ENCODE peak calls at places on chromosomes 4 and X, in six cellular contexts. R is OCI-LY7, T is lower leg skin, C is upper lobe of right lung, X is fibroblast of lung, A is CD14-positive monocyte. D is an unnamed sample.
A peak's percentile ranks its signal among the peaks of the same experiment; 100 is the strongest.

GRCh38 chr4:140861359-140862181 is 105.4 kb upstream of the TBC1D9 start:
- DNase-seq in C (no peak), T (no peak), X (peak; percentile 93), A (no peak), R (peak; percentile 83), D (no peak)

GRCh38 chr4:183326853-183327252 is 4.6 kb upstream of the CLDN24 start:
- DNase-seq in T (no peak), X (no peak), C (no peak), R (no peak), A (no peak), D (no peak)

GRCh38 chr4:3413217-3413671 is 28.5 kb upstream of the HGFAC start:
- DNase-seq in C (peak; percentile 49), X (no peak), A (peak; percentile 44), R (no peak), T (peak; percentile 61), D (peak; percentile 75)

GRCh38 chr4:123653211-123653610 is 256.6 kb downstream of the SPRY1 start:
- DNase-seq in C (no peak), T (no peak), A (no peak), X (no peak), R (no peak), D (no peak)

GRCh38 chrX:153530411-153531145 is 13.1 kb downstream of the ATP2B3 start:
- DNase-seq in X (no peak), C (no peak), R (no peak), A (no peak), T (no peak), D (no peak)

GRCh38 chrX:18884916-18885315 is 99.0 kb downstream of the PHKA2 start:
- DNase-seq in C (no peak), X (no peak), T (no peak), R (no peak), A (no peak), D (no peak)

GRCh38 chr4:15469402-15470148 is at the start of gene CC2D2A:
- DNase-seq in X (peak; percentile 75), R (no peak), C (no peak), T (no peak), A (no peak), D (no peak)

GRCh38 chr4:145099653-145100052 is 1.5 kb downstream of the ABCE1 start:
- DNase-seq in A (no peak), C (no peak), X (peak; percentile 9), R (peak; percentile 42), T (no peak), D (no peak)

GRCh38 chrX:14697453-14697852 is 168.1 kb downstream of the GLRA2 start:
- DNase-seq in T (no peak), X (peak; percentile 22), R (peak; percentile 19), C (no peak), A (no peak), D (no peak)

GRCh38 chrX:70755850-70756249 is 152.7 kb downstream of the TEX11 start:
- DNase-seq in A (no peak), X (no peak), R (no peak), T (no peak), C (no peak), D (no peak)

GRCh38 chr4:99062120-99062519 is 26.5 kb downstream of the ADH5 start:
- DNase-seq in C (no peak), T (no peak), X (no peak), R (no peak), A (no peak), D (no peak)

GRCh38 chr4:94472056-94472826 is 20.5 kb downstream of the PDLIM5 start:
- DNase-seq in R (no peak), C (no peak), A (no peak), T (no peak), X (peak; percentile 60), D (no peak)

GRCh38 chr4:2257361-2258001 is 4.4 kb downstream of the MXD4 start:
- DNase-seq in R (no peak), T (peak; percentile 84), C (peak; percentile 59), X (no peak), A (no peak), D (no peak)

GRCh38 chr4:85246055-85246454 is 228.9 kb upstream of the ARHGAP24 start:
- DNase-seq in C (peak; percentile 60), T (no peak), X (no peak), R (no peak), A (no peak), D (peak; percentile 86)

GRCh38 chrX:85024044-85024443 is 20.4 kb downstream of the APOOL start:
- DNase-seq in T (no peak), X (no peak), C (no peak), R (no peak), A (no peak), D (no peak)

GRCh38 chr4:166415749-166416148 is 542.7 kb downstream of the TLL1 start:
- DNase-seq in X (no peak), A (no peak), T (no peak), R (no peak), C (no peak), D (no peak)

GRCh38 chrX:150155396-150156048 is 207.6 kb upstream of the MAMLD1 start:
- DNase-seq in C (no peak), R (no peak), X (peak; percentile 71), A (no peak), T (no peak), D (no peak)

GRCh38 chrX:107571296-107571998 is 56.9 kb upstream of the PRPS1 start:
- DNase-seq in T (no peak), A (no peak), C (no peak), X (peak; percentile 84), R (no peak), D (no peak)

GRCh38 chr4:182847956-182848450 is 69.2 kb downstream of the DCTD start:
- DNase-seq in R (no peak), T (no peak), X (no peak), C (no peak), A (no peak), D (no peak)

GRCh38 chr4:89140168-89140759 is 28.9 kb downstream of the TIGD2 start:
- DNase-seq in C (no peak), T (no peak), A (no peak), R (no peak), X (no peak), D (no peak)

GRCh38 chr4:143185253-143186107 is 763 bp downstream of the USP38 start:
- DNase-seq in A (peak; percentile 44), X (peak; percentile 18), T (peak; percentile 87), R (peak; percentile 46), C (no peak), D (peak; percentile 83)

GRCh38 chrX:123561439-123562215 is 171.2 kb downstream of the THOC2 start:
- DNase-seq in X (no peak), C (no peak), T (no peak), A (no peak), R (no peak), D (no peak)

GRCh38 chr4:110196206-110196870 is 2.1 kb downstream of the ELOVL6 start:
- DNase-seq in A (no peak), C (peak; percentile 83), R (peak; percentile 67), X (peak; percentile 40), T (peak; percentile 89), D (no peak)

GRCh38 chr4:48193096-48193836 is 59.2 kb upstream of the TXK start:
- DNase-seq in X (no peak), A (no peak), C (no peak), T (no peak), R (no peak), D (no peak)

GRCh38 chr4:105895609-105896460 is 564 bp downstream of the NPNT start:
- DNase-seq in X (no peak), A (no peak), R (no peak), C (peak; percentile 82), T (peak; percentile 85), D (peak; percentile 82)

GRCh38 chr4:108483077-108483476 is 137.3 kb upstream of the RPL34 start:
- DNase-seq in C (no peak), R (no peak), A (no peak), T (no peak), X (no peak), D (no peak)

GRCh38 chr4:112747035-112747434 is 110.1 kb downstream of the LARP7 start:
- DNase-seq in C (no peak), R (no peak), X (no peak), T (no peak), A (no peak), D (no peak)

GRCh38 chr4:185304944-185305690 is 90.6 kb downstream of the LRP2BP start:
- DNase-seq in T (no peak), C (peak; percentile 70), X (peak; percentile 45), A (no peak), R (peak; percentile 94), D (no peak)

GRCh38 chrX:275967-276587 is 5.1 kb upstream of the PLCXD1 start:
- DNase-seq in C (peak; percentile 94), A (peak; percentile 73), R (no peak), T (peak; percentile 94), X (peak; percentile 21), D (peak; percentile 89)

GRCh38 chrX:17635231-17635630 is 102.1 kb upstream of the SCML1 start:
- DNase-seq in C (no peak), R (no peak), A (no peak), T (no peak), X (peak; percentile 57), D (no peak)

GRCh38 chr4:180060159-180060889 is 2182.9 kb upstream of the TENM3 start:
- DNase-seq in C (no peak), T (no peak), A (no peak), R (no peak), X (peak; percentile 70), D (no peak)

DNA sequence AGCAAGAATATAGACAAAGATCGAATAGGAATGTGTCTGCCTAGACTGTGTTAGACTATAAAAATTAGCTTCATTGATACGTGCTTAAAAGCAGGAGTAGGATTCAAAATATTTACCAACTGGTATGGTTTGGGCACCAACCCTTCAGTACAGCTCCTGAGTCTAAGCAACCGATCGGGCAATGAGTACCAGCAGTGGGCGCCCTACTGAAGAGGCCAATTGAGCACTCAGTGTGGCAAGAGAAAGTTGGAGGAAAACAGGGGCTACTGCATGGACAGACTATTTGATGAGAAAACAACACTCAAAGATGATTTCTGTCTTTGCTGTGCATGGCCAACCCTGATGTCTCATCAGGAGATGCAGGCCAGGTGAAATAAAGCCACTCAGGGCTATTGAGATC is 176.0 kb upstream of the NWD2 start:
- DNase-seq in A (no peak), R (peak; percentile 3), C (no peak), T (no peak), X (no peak), D (no peak)
- TF ChIP-seq CTCF in A (no peak), R (peak; percentile 62), C (no peak), T (no peak), X (no peak), D (no peak)

GRCh38 chrX:148133099-148133725 is 152.1 kb downstream of the FMR1NB start:
- DNase-seq in C (no peak), T (no peak), A (no peak), X (peak; percentile 0), R (peak; percentile 64), D (no peak)
- TF ChIP-seq CTCF in C (peak; percentile 11), T (no peak), A (peak; percentile 33), X (no peak), R (peak; percentile 72), D (peak; percentile 78)

GRCh38 chr4:92170340-92170739 is 133.4 kb upstream of the GRID2 start:
- DNase-seq in T (no peak), C (no peak), X (no peak), A (no peak), R (no peak), D (no peak)

GRCh38 chr4:92172203-92172602 is 131.6 kb upstream of the GRID2 start:
- DNase-seq in T (no peak), X (peak; percentile 20), A (no peak), R (no peak), C (no peak), D (no peak)

GRCh38 chr4:92175250-92175649 is 128.5 kb upstream of the GRID2 start:
- DNase-seq in C (no peak), R (no peak), T (no peak), X (no peak), A (no peak), D (no peak)
- TF ChIP-seq CTCF in C (no peak), R (no peak), T (no peak), X (no peak), A (no peak), D (no peak)

GRCh38 chr4:7004331-7004730 is 38.8 kb upstream of the TADA2B start:
- DNase-seq in C (no peak), A (no peak), R (no peak), X (no peak), T (no peak), D (no peak)
- TF ChIP-seq CTCF in C (no peak), A (no peak), R (no peak), X (no peak), T (no peak), D (no peak)